ENCODE peak calls at places on chromosomes 12 and 14, in six cellular contexts. One of them, this sample, is unnamed.

GRCh38 chr12:105736498-105736897 is 402.3 kb downstream of the NUAK1 start:
- DNase-seq in HCT116: no peak
- DNase-seq in GM23248: no peak
- DNase-seq in SK-N-SH: no peak
- DNase-seq in PC-3: no peak
- DNase-seq in neural progenitor cell: peak
- DNase-seq in this sample: no peak

GRCh38 chr12:57419495-57419894 is 11.3 kb downstream of the R3HDM2 start:
- DNase-seq in PC-3: no peak
- DNase-seq in neural progenitor cell: no peak
- DNase-seq in HCT116: no peak
- DNase-seq in SK-N-SH: no peak
- DNase-seq in GM23248: no peak
- DNase-seq in this sample: no peak

GRCh38 chr12:6522193-6522592 is 12.1 kb upstream of the GAPDH start:
- DNase-seq in PC-3: no peak
- DNase-seq in HCT116: no peak
- DNase-seq in GM23248: no peak
- DNase-seq in SK-N-SH: no peak
- DNase-seq in neural progenitor cell: no peak
- DNase-seq in this sample: no peak

GRCh38 chr14:49622022-49622607 is 1.5 kb downstream of the MGAT2 start:
- DNase-seq in SK-N-SH: no peak
- DNase-seq in HCT116: no peak
- DNase-seq in PC-3: peak
- DNase-seq in GM23248: peak
- DNase-seq in neural progenitor cell: no peak
- DNase-seq in this sample: no peak

GRCh38 chr12:132600048-132601032 is 10.0 kb downstream of the LRCOL1 start:
- DNase-seq in GM23248: peak
- DNase-seq in neural progenitor cell: peak
- DNase-seq in PC-3: peak
- DNase-seq in HCT116: peak
- DNase-seq in SK-N-SH: peak
- DNase-seq in this sample: no peak

GRCh38 chr14:68627868-68628604 is 164.8 kb downstream of the ZFP36L1 start:
- DNase-seq in SK-N-SH: no peak
- DNase-seq in HCT116: peak
- DNase-seq in PC-3: peak
- DNase-seq in neural progenitor cell: peak
- DNase-seq in GM23248: no peak
- DNase-seq in this sample: no peak

GRCh38 chr12:46459881-46460545 is 87.4 kb upstream of the SLC38A2 start:
- DNase-seq in SK-N-SH: no peak
- DNase-seq in HCT116: no peak
- DNase-seq in neural progenitor cell: no peak
- DNase-seq in PC-3: no peak
- DNase-seq in GM23248: no peak
- DNase-seq in this sample: no peak

GRCh38 chr14:77033622-77034521 is 5.4 kb upstream of the IRF2BPL start:
- DNase-seq in GM23248: peak
- DNase-seq in PC-3: peak
- DNase-seq in HCT116: no peak
- DNase-seq in neural progenitor cell: peak
- DNase-seq in SK-N-SH: peak
- DNase-seq in this sample: peak

GRCh38 chr12:75646329-75646940 is 135.0 kb upstream of the KRR1 start:
- DNase-seq in GM23248: no peak
- DNase-seq in PC-3: no peak
- DNase-seq in SK-N-SH: no peak
- DNase-seq in HCT116: no peak
- DNase-seq in neural progenitor cell: no peak
- DNase-seq in this sample: no peak

GRCh38 chr14:72708708-72709475 is 185.0 kb downstream of the DPF3 start:
- DNase-seq in HCT116: peak
- DNase-seq in GM23248: peak
- DNase-seq in PC-3: peak
- DNase-seq in SK-N-SH: no peak
- DNase-seq in neural progenitor cell: peak
- DNase-seq in this sample: no peak

GRCh38 chr14:70489579-70490175 is 37.7 kb downstream of the ADAM21 start:
- DNase-seq in PC-3: no peak
- DNase-seq in GM23248: no peak
- DNase-seq in neural progenitor cell: no peak
- DNase-seq in SK-N-SH: no peak
- DNase-seq in HCT116: no peak
- DNase-seq in this sample: no peak

GRCh38 chr12:23303821-23304220 is 645.6 kb downstream of the SOX5 start:
- DNase-seq in neural progenitor cell: no peak
- DNase-seq in HCT116: no peak
- DNase-seq in GM23248: no peak
- DNase-seq in PC-3: no peak
- DNase-seq in SK-N-SH: no peak
- DNase-seq in this sample: no peak

GRCh38 chr12:98499668-98500456 is 15.5 kb upstream of the TMPO start:
- DNase-seq in neural progenitor cell: no peak
- DNase-seq in SK-N-SH: no peak
- DNase-seq in HCT116: no peak
- DNase-seq in GM23248: no peak
- DNase-seq in PC-3: no peak
- DNase-seq in this sample: no peak

GRCh38 chr12:15788266-15789214 is 648 bp downstream of the EPS8 start:
- DNase-seq in PC-3: peak
- DNase-seq in HCT116: peak
- DNase-seq in GM23248: peak
- DNase-seq in neural progenitor cell: peak
- DNase-seq in SK-N-SH: no peak
- DNase-seq in this sample: peak

GRCh38 chr14:91127411-91127810 is 13.5 kb downstream of the DGLUCY start:
- DNase-seq in SK-N-SH: no peak
- DNase-seq in HCT116: no peak
- DNase-seq in neural progenitor cell: no peak
- DNase-seq in PC-3: peak
- DNase-seq in GM23248: no peak
- DNase-seq in this sample: peak

GRCh38 chr14:50906326-50906725 is 34.5 kb downstream of the ABHD12B start:
- DNase-seq in PC-3: no peak
- DNase-seq in neural progenitor cell: no peak
- DNase-seq in HCT116: no peak
- DNase-seq in SK-N-SH: no peak
- DNase-seq in GM23248: no peak
- DNase-seq in this sample: no peak

GRCh38 chr14:54902143-54902520 is 494 bp downstream of the GCH1 start:
- DNase-seq in GM23248: peak
- DNase-seq in HCT116: peak
- DNase-seq in SK-N-SH: peak
- DNase-seq in PC-3: peak
- DNase-seq in neural progenitor cell: peak
- DNase-seq in this sample: peak

GRCh38 chr12:61536525-61536924 is 723.7 kb upstream of the USP15 start:
- DNase-seq in HCT116: no peak
- DNase-seq in neural progenitor cell: no peak
- DNase-seq in PC-3: no peak
- DNase-seq in SK-N-SH: no peak
- DNase-seq in GM23248: peak
- DNase-seq in this sample: no peak

GRCh38 chr12:96448287-96448686 is 41.1 kb upstream of the CFAP54 start:
- DNase-seq in PC-3: peak
- DNase-seq in HCT116: no peak
- DNase-seq in SK-N-SH: no peak
- DNase-seq in neural progenitor cell: no peak
- DNase-seq in GM23248: peak
- DNase-seq in this sample: no peak

DNA sequence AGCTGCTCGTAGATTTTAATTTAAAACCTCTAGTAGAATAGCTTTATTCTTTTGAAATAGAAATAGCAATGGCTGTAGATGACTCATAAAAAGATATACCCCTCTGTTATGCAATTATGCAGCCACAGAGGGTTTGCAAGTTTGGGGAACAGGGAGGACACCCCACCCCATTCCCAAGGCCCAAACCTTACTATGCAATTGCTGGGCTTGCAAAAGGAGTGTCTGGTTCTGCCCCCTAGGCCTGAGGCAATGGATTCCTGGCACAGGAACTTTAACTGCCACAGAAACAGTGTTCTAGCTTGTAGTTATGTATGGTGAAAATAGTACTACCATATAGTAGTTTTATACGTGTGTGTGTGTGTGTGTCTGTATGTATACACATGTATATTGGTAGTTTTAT is 403.3 kb downstream of the ADAMTS20 start:
- DNase-seq in SK-N-SH: no peak
- DNase-seq in HCT116: no peak
- DNase-seq in GM23248: peak
- DNase-seq in neural progenitor cell: no peak
- DNase-seq in PC-3: no peak
- DNase-seq in this sample: no peak
- H3K9ac ChIP-seq in SK-N-SH: no peak
- H3K9ac ChIP-seq in HCT116: no peak
- H3K9ac ChIP-seq in GM23248: no peak
- H3K9ac ChIP-seq in neural progenitor cell: no peak
- H3K9ac ChIP-seq in PC-3: no peak
- H3K9ac ChIP-seq in this sample: no peak

GRCh38 chr14:103315368-103315911 is 18.6 kb upstream of the EIF5 start:
- DNase-seq in neural progenitor cell: no peak
- DNase-seq in SK-N-SH: no peak
- DNase-seq in GM23248: peak
- DNase-seq in HCT116: no peak
- DNase-seq in PC-3: no peak
- DNase-seq in this sample: no peak
- TF ChIP-seq EZH2phosphoT487 in neural progenitor cell: no peak
- TF ChIP-seq EZH2phosphoT487 in SK-N-SH: no peak
- TF ChIP-seq EZH2phosphoT487 in GM23248: no peak
- TF ChIP-seq EZH2phosphoT487 in HCT116: no peak
- TF ChIP-seq EZH2phosphoT487 in PC-3: no peak
- TF ChIP-seq EZH2phosphoT487 in this sample: no peak

GRCh38 chr12:104466694-104467345 is 10.1 kb downstream of the CHST11 start:
- DNase-seq in GM23248: no peak
- DNase-seq in neural progenitor cell: no peak
- DNase-seq in SK-N-SH: no peak
- DNase-seq in PC-3: peak
- DNase-seq in HCT116: no peak
- DNase-seq in this sample: peak

GRCh38 chr12:104469523-104469922 is 12.8 kb downstream of the CHST11 start:
- DNase-seq in SK-N-SH: no peak
- DNase-seq in PC-3: no peak
- DNase-seq in GM23248: no peak
- DNase-seq in HCT116: no peak
- DNase-seq in neural progenitor cell: no peak
- DNase-seq in this sample: no peak

GRCh38 chr12:104467346-104467837 is 10.6 kb downstream of the CHST11 start:
- DNase-seq in HCT116: no peak
- DNase-seq in GM23248: no peak
- DNase-seq in PC-3: no peak
- DNase-seq in neural progenitor cell: no peak
- DNase-seq in SK-N-SH: no peak
- DNase-seq in this sample: peak

GRCh38 chr12:104470521-104470920 is 13.8 kb downstream of the CHST11 start:
- DNase-seq in PC-3: no peak
- DNase-seq in GM23248: no peak
- DNase-seq in SK-N-SH: no peak
- DNase-seq in neural progenitor cell: no peak
- DNase-seq in HCT116: no peak
- DNase-seq in this sample: no peak

DNA sequence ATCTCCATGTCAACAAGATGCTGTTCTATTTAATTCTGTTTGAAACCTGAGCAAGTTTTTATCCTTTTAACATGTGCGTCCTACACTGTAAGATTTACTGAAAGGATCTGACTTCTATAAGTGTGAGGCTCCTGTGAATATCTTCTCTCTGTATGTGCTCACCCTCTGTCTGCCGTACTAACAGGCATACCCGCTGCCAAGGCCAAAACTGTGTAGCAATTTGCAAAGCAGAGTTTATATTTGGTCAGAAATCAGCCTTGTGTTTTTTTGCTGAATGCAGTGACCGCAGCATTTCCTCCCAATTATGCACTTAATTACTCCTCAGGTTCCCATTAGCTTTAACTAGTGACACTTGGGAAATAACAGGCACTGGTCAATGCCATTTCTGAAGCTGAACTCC is 12.3 kb downstream of the CHST11 start:
- DNase-seq in HCT116: no peak
- DNase-seq in GM23248: no peak
- DNase-seq in SK-N-SH: no peak
- DNase-seq in neural progenitor cell: no peak
- DNase-seq in PC-3: no peak
- DNase-seq in this sample: no peak
- H3K9ac ChIP-seq in HCT116: no peak
- H3K9ac ChIP-seq in GM23248: no peak
- H3K9ac ChIP-seq in SK-N-SH: no peak
- H3K9ac ChIP-seq in neural progenitor cell: no peak
- H3K9ac ChIP-seq in PC-3: no peak
- H3K9ac ChIP-seq in this sample: no peak

GRCh38 chr12:119592232-119592631 is 1.3 kb upstream of the TMEM233 start:
- DNase-seq in HCT116: no peak
- DNase-seq in GM23248: peak
- DNase-seq in SK-N-SH: peak
- DNase-seq in PC-3: peak
- DNase-seq in neural progenitor cell: no peak
- DNase-seq in this sample: no peak

GRCh38 chr12:119598159-119598558 is 4.6 kb downstream of the TMEM233 start:
- DNase-seq in SK-N-SH: no peak
- DNase-seq in neural progenitor cell: no peak
- DNase-seq in PC-3: no peak
- DNase-seq in HCT116: no peak
- DNase-seq in GM23248: no peak
- DNase-seq in this sample: no peak

GRCh38 chr12:119594399-119594730 is 791 bp downstream of the TMEM233 start:
- DNase-seq in GM23248: peak
- DNase-seq in neural progenitor cell: peak
- DNase-seq in HCT116: no peak
- DNase-seq in PC-3: no peak
- DNase-seq in SK-N-SH: peak
- DNase-seq in this sample: no peak

GRCh38 chr12:119593578-119594398 is at the start of gene TMEM233:
- DNase-seq in neural progenitor cell: peak
- DNase-seq in SK-N-SH: peak
- DNase-seq in PC-3: no peak
- DNase-seq in GM23248: no peak
- DNase-seq in HCT116: no peak
- DNase-seq in this sample: no peak

DNA sequence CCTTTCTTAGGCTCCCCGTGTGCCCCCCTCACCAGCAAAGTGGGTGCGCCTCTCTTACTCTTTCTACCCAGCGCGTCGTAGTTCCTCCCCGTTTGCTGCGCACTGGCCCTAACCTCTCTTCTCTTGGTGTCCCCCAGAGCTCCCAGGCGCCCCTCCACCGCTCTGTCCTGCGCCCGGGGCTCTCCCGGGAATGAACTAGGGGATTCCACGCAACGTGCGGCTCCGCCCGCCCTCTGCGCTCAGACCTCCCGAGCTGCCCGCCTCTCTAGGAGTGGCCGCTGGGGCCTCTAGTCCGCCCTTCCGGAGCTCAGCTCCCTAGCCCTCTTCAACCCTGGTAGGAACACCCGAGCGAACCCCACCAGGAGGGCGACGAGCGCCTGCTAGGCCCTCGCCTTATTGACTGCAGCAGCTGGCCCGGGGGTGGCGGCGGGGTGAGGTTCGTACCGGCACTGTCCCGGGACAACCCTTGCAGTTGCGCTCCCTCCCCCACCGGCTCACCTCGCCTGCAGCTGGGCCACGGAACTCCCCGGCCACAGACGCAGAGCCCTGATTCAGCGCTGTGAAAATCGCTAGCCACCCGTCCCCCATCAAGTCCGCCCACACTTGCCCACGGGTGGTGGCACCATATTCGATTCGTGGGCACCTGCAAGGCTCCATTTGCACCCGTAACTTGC is 1.3 kb downstream of the TMEM233 start:
- DNase-seq in PC-3: no peak
- DNase-seq in GM23248: peak
- DNase-seq in SK-N-SH: peak
- DNase-seq in HCT116: no peak
- DNase-seq in neural progenitor cell: peak
- DNase-seq in this sample: no peak
- TF ChIP-seq EZH2phosphoT487 in PC-3: no peak
- TF ChIP-seq EZH2phosphoT487 in GM23248: no peak
- TF ChIP-seq EZH2phosphoT487 in SK-N-SH: no peak
- TF ChIP-seq EZH2phosphoT487 in HCT116: no peak
- TF ChIP-seq EZH2phosphoT487 in neural progenitor cell: peak
- TF ChIP-seq EZH2phosphoT487 in this sample: no peak